ENCODE peak calls at places on chromosome 11, in ten cellular contexts. L, X, V, A, F, K, M, T, G and U are unnamed samples.
A peak's percentile ranks its signal among the peaks of the same experiment; 100 is the strongest.

GRCh38 chr11:7506243-7506642 is 7.6 kb upstream of the PPFIBP2 start:
- DNase-seq in L (no peak), X (no peak), V (no peak), A (no peak), F (no peak), K (no peak), M (no peak), T (no peak), G (no peak), U (no peak)

GRCh38 chr11:116217006-116217405 is 555.8 kb downstream of the BUD13 start:
- DNase-seq in L (peak; percentile 31), X (no peak), V (peak; percentile 64), A (peak; percentile 37), F (no peak), K (peak; percentile 57), M (peak; percentile 60), T (no peak), G (no peak), U (no peak)

GRCh38 chr11:46845740-46846509 is at the start of gene CKAP5:
- DNase-seq in L (peak; percentile 90), X (peak; percentile 89), V (peak; percentile 89), A (peak; percentile 77), F (peak; percentile 55), K (peak; percentile 89), M (peak; percentile 95), T (peak; percentile 87), G (peak; percentile 88), U (peak; percentile 88)

GRCh38 chr11:103648670-103649400 is 387.6 kb upstream of the DDI1 start:
- DNase-seq in L (no peak), X (no peak), V (peak; percentile 50), A (peak; percentile 56), F (no peak), K (no peak), M (no peak), T (no peak), G (no peak), U (peak; percentile 38)

GRCh38 chr11:18676803-18677202 is 21.8 kb upstream of the TMEM86A start:
- DNase-seq in L (no peak), X (no peak), V (no peak), A (peak; percentile 88), F (no peak), K (peak; percentile 92), M (no peak), T (no peak), G (no peak), U (no peak)

GRCh38 chr11:62146476-62147200 is 22.8 kb downstream of the INCENP start:
- DNase-seq in L (no peak), X (no peak), V (no peak), A (no peak), F (no peak), K (no peak), M (no peak), T (no peak), G (peak; percentile 17), U (no peak)

GRCh38 chr11:96001037-96001436 is 77.1 kb upstream of the MTMR2 start:
- DNase-seq in L (peak; percentile 99), X (peak; percentile 83), V (peak; percentile 94), A (no peak), F (no peak), K (no peak), M (no peak), T (peak; percentile 92), G (no peak), U (peak; percentile 38)

GRCh38 chr11:16862733-16863132 is 124.3 kb downstream of the C11orf58 start:
- DNase-seq in L (no peak), X (no peak), V (no peak), A (no peak), F (no peak), K (no peak), M (no peak), T (no peak), G (no peak), U (no peak)

GRCh38 chr11:47328449-47329390 is 23.8 kb downstream of the MYBPC3 start:
- DNase-seq in L (no peak), X (no peak), V (no peak), A (no peak), F (no peak), K (no peak), M (no peak), T (no peak), G (no peak), U (no peak)

GRCh38 chr11:20373102-20373501 is 9.6 kb downstream of the HTATIP2 start:
- DNase-seq in L (no peak), X (no peak), V (no peak), A (no peak), F (no peak), K (no peak), M (no peak), T (no peak), G (no peak), U (no peak)

GRCh38 chr11:45432100-45432499 is 146.0 kb upstream of the SYT13 start:
- DNase-seq in L (no peak), X (no peak), V (no peak), A (no peak), F (no peak), K (no peak), M (no peak), T (no peak), G (no peak), U (no peak)

GRCh38 chr11:67441731-67442401 is 1.4 kb downstream of the CORO1B start:
- DNase-seq in L (no peak), X (no peak), V (no peak), A (no peak), F (no peak), K (no peak), M (no peak), T (no peak), G (no peak), U (no peak)

DNA sequence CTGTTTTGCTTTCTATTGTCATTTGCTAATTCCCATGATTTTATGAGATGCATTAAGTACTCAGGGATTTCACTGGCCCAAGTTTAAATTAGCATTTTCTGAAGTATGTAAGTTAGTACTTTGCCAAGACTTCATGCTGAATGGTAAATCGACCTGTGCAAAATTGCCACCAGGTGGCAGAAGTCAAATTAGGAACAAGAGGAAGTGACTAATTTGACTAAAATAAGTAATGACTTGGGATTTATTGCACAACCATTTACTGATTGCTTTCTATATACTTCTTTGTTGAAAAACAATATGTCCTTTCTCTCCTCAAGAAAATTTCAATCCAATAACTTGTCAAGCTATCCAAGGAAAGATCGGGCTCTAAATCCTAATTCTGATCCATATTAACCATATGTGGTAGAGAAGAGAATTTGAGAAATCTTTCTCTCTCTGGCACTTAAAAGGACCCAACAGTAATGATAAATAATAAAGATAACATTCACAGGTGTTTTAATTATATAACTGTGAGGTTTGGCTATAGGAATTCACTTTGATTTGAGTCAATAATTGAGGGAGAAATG is 253.7 kb upstream of the CHORDC1 start:
- DNase-seq in L (peak; percentile 42), X (no peak), V (peak; percentile 21), A (peak; percentile 88), F (no peak), K (peak; percentile 76), M (peak; percentile 55), T (no peak), G (peak; percentile 31), U (no peak)
- TF ChIP-seq CTCF in L (no peak), X (peak; percentile 69), V (no peak), A (peak; percentile 58), F (peak; percentile 56), K (peak; percentile 83), M (no peak), T (no peak), G (peak; percentile 75), U (peak; percentile 51)

GRCh38 chr11:73225851-73226250 is 7.8 kb downstream of the P2RY2 start:
- DNase-seq in L (no peak), X (no peak), V (no peak), A (no peak), F (no peak), K (no peak), M (no peak), T (no peak), G (no peak), U (no peak)
- TF ChIP-seq CTCF in L (no peak), X (no peak), V (no peak), A (no peak), F (no peak), K (no peak), M (no peak), T (no peak), G (no peak), U (no peak)

GRCh38 chr11:119044708-119045107 is 12.3 kb downstream of the HYOU1 start:
- DNase-seq in L (no peak), X (no peak), V (no peak), A (no peak), F (no peak), K (no peak), M (no peak), T (no peak), G (no peak), U (no peak)
- TF ChIP-seq CTCF in L (no peak), X (no peak), V (peak; percentile 20), A (peak; percentile 31), F (no peak), K (no peak), M (no peak), T (no peak), G (peak; percentile 58), U (peak; percentile 50)

GRCh38 chr11:6083129-6083528 is 24.4 kb upstream of the OR56B4 start:
- DNase-seq in L (no peak), X (no peak), V (no peak), A (no peak), F (no peak), K (no peak), M (no peak), T (no peak), G (no peak), U (no peak)

GRCh38 chr11:6077723-6078122 is 29.8 kb upstream of the OR56B4 start:
- DNase-seq in L (no peak), X (no peak), V (no peak), A (no peak), F (no peak), K (no peak), M (no peak), T (no peak), G (no peak), U (no peak)

GRCh38 chr11:6079463-6079862 is 28.0 kb upstream of the OR56B4 start:
- DNase-seq in L (no peak), X (no peak), V (no peak), A (no peak), F (no peak), K (no peak), M (no peak), T (no peak), G (no peak), U (no peak)
- TF ChIP-seq CTCF in L (no peak), X (no peak), V (no peak), A (no peak), F (no peak), K (no peak), M (no peak), T (no peak), G (no peak), U (no peak)